ENCODE peak calls at places on chromosome 1, in four cellular contexts. N, L, T and W are unnamed samples.

GRCh38 chr1:246978281-246978680 is 29.6 kb downstream of the ZNF695 start:
- DNase-seq in N (no peak), L (no peak), T (no peak), W (no peak)

GRCh38 chr1:244160455-244161020 is 109.5 kb downstream of the ZBTB18 start:
- DNase-seq in N (no peak), L (no peak), T (no peak), W (no peak)

GRCh38 chr1:209511169-209511568 is 72.3 kb upstream of the CAMK1G start:
- DNase-seq in N (no peak), L (no peak), T (no peak), W (no peak)

GRCh38 chr1:188129856-188130838 is 1301.4 kb downstream of the PLA2G4A start:
- DNase-seq in N (no peak), L (no peak), T (no peak), W (no peak)

GRCh38 chr1:54302951-54303843 is 103.0 kb downstream of the SSBP3 start:
- DNase-seq in N (no peak), L (no peak), T (no peak), W (no peak)

GRCh38 chr1:198173832-198174231 is 17.0 kb downstream of the NEK7 start:
- DNase-seq in N (no peak), L (no peak), T (no peak), W (no peak)

GRCh38 chr1:232622981-232623380 is 7.0 kb downstream of the SIPA1L2 start:
- DNase-seq in N (no peak), L (no peak), T (no peak), W (no peak)

GRCh38 chr1:94396356-94396755 is 21.8 kb upstream of the ABCD3 start:
- DNase-seq in N (no peak), L (no peak), T (no peak), W (no peak)

GRCh38 chr1:152347116-152347728 is 12.6 kb downstream of the FLG2 start:
- DNase-seq in N (peak; percentile 9), L (peak; percentile 50), T (peak; percentile 56), W (peak; percentile 63)

GRCh38 chr1:234551032-234551378 is 59.0 kb downstream of the IRF2BP2 start:
- DNase-seq in N (no peak), L (no peak), T (no peak), W (no peak)

GRCh38 chr1:23557471-23558124 is 1.7 kb downstream of the ID3 start:
- DNase-seq in N (no peak), L (no peak), T (no peak), W (peak; percentile 39)

GRCh38 chr1:210239295-210240155 is 6.9 kb downstream of the SERTAD4 start:
- DNase-seq in N (no peak), L (peak; percentile 16), T (no peak), W (peak; percentile 92)

GRCh38 chr1:227886993-227887696 is 60.6 kb downstream of the WNT9A start:
- DNase-seq in N (no peak), L (no peak), T (no peak), W (peak; percentile 41)

GRCh38 chr1:202586018-202586821 is 124.0 kb downstream of the SYT2 start:
- DNase-seq in N (peak; percentile 40), L (peak; percentile 50), T (no peak), W (peak; percentile 62)

GRCh38 chr1:114208659-114209215 is 55.1 kb upstream of the SYT6 start:
- DNase-seq in N (no peak), L (no peak), T (no peak), W (no peak)

GRCh38 chr1:153553691-153554608 is 4.9 kb upstream of the S100A3 start:
- DNase-seq in N (no peak), L (no peak), T (no peak), W (peak; percentile 42)

GRCh38 chr1:6294080-6294867 is 33.4 kb upstream of the GPR153 start:
- DNase-seq in N (no peak), L (no peak), T (no peak), W (no peak)

GRCh38 chr1:152917794-152918193 is 9.4 kb downstream of the IVL start:
- DNase-seq in N (no peak), L (peak; percentile 30), T (no peak), W (peak; percentile 29)

GRCh38 chr1:175073633-175074032 is 6.0 kb downstream of the TNN start:
- DNase-seq in N (no peak), L (no peak), T (no peak), W (no peak)

GRCh38 chr1:13228343-13228781 is 2.4 kb upstream of the PRAMEF18 start:
- DNase-seq in N (no peak), L (no peak), T (peak; percentile 19), W (no peak)

GRCh38 chr1:175873290-175873689 is 129.9 kb upstream of the TNR start:
- DNase-seq in N (peak; percentile 34), L (no peak), T (no peak), W (no peak)

GRCh38 chr1:183676515-183677189 is 23.5 kb upstream of the APOBEC4 start:
- DNase-seq in N (no peak), L (peak; percentile 54), T (no peak), W (no peak)

GRCh38 chr1:67555487-67556296 is 125.5 kb upstream of the SERBP1 start:
- DNase-seq in N (no peak), L (no peak), T (no peak), W (no peak)

GRCh38 chr1:33349081-33349759 is 28.3 kb upstream of the A3GALT2 start:
- DNase-seq in N (no peak), L (no peak), T (no peak), W (peak; percentile 40)
- TF ChIP-seq MYC in N (no peak), L (no peak), T (no peak), W (no peak)

DNA sequence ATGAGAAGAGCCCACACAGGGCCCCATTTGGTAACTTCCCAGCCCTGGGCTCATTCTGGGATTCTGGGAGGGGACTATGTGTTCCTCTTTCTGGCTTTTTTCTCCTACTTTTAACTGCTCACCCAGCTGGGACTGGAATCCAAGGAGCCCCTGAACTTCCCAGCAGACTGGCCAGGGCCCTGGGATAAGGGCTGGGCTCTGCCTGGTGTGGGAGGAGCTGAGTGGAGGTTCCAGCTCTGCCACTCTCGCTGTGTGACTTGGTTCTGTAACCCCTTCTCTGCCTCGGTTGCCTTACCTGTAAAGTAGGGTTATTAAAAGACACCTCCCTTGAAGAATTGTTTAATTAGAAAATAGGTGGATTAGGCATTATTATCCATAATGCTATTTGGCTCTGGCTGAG is 19.6 kb upstream of the EPB41 start:
- DNase-seq in N (no peak), L (no peak), T (no peak), W (no peak)
- H3K27me3 ChIP-seq in N (no peaks in the 10 kb centered on the region), L (no peaks in the 10 kb centered on the region), T (no peaks in the 10 kb centered on the region), W (no peaks in the 10 kb centered on the region)

GRCh38 chr1:172671591-172671990 is 12.7 kb downstream of the FASLG start:
- DNase-seq in N (no peak), L (no peak), T (no peak), W (no peak)

GRCh38 chr1:172670791-172671190 is 11.9 kb downstream of the FASLG start:
- DNase-seq in N (no peak), L (no peak), T (no peak), W (no peak)

GRCh38 chr1:172668097-172668496 is 9.2 kb downstream of the FASLG start:
- DNase-seq in N (no peak), L (no peak), T (no peak), W (no peak)

GRCh38 chr1:172669011-172669410 is 10.1 kb downstream of the FASLG start:
- DNase-seq in N (no peak), L (no peak), T (no peak), W (no peak)

DNA sequence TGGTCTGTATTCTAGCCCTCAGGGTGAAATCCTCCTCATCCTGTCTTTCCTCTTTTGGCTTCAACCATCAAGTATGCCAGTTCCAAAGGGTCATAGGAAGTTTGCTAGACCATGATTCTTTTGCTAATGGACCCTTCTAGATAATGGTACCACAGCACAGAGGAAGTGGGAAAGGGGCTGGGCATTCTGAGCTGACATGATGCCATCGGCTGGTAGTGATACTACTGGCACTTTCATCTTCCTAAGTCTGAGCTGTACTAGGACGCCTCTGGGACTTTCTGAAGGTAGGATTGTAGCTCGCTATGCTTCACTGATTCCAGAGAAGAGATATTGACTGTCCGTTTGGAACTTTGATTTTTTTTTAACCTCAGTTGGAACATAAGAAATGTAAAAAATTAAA is 11.4 kb downstream of the FASLG start:
- DNase-seq in N (no peak), L (no peak), T (no peak), W (no peak)
- TF ChIP-seq MYC in N (no peak), L (no peak), T (no peak), W (no peak)

DNA sequence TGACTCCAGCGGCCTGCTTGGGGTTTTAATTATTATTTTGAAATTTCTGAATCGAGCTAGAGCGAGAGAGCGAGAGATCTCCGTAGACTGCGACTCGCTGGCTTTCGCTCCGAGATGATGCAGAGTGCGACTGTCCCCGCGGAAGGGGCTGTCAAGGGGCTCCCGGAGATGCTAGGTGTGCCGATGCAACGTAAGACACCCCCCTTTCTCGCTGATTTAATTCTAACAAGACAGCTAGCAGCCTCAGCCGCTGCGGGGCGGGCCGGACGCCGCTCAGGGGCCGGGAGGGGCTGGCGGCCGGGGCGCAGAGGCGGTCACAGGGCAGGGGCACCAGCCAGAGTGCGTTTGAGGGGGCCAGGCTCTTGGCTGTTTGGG is 339 bp downstream of the LHX4 start:
- DNase-seq in N (no peak), L (no peak), T (peak; percentile 46), W (no peak)
- H3K27me3 ChIP-seq in N (peaks cover 37% of the 10 kb centered on the region), L (peaks cover 18% of the 10 kb centered on the region), T (peaks cover 76% of the 10 kb centered on the region), W (peaks cover 92% of the 10 kb centered on the region)

GRCh38 chr1:162003825-162004205 is 19.9 kb downstream of the OLFML2B start:
- DNase-seq in N (no peak), L (no peak), T (no peak), W (peak; percentile 33)
- TF ChIP-seq MYC in N (no peak), L (no peak), T (no peak), W (no peak)

GRCh38 chr1:57421366-57421765 is 2.5 kb downstream of the DAB1 start:
- DNase-seq in N (no peak), L (no peak), T (no peak), W (no peak)
- H3K27me3 ChIP-seq in N (peaks cover 13% of the 10 kb centered on the region), L (peaks cover 9% of the 10 kb centered on the region), T (peaks cover 26% of the 10 kb centered on the region), W (peaks cover 38% of the 10 kb centered on the region)

DNA sequence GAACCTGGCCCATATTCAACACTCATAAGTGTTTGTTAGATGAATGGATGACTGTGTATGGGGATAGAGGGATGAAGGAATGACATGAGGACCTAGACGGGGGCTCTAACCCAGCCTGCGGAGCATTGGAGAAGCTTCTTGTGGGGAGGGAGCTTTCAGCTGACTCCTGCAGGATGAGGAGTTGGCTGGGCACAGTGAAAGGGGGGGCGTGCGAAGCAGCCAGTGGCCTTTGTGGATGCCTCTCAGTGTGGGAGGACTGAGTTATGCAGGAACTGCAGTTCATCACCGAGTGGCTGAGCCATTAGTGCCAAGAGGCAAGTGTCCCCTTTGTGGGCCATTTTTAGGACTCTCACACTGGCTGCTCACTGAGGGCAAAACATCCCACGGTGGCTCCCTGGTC is 1.2 kb upstream of the EXTL1 start:
- DNase-seq in N (no peak), L (no peak), T (no peak), W (no peak)
- TF ChIP-seq MYC in N (no peak), L (no peak), T (no peak), W (no peak)

GRCh38 chr1:90725961-90726715 is 9.0 kb upstream of the BARHL2 start:
- DNase-seq in N (no peak), L (no peak), T (no peak), W (no peak)
- H3K27me3 ChIP-seq in N (peaks cover 35% of the 10 kb centered on the region), L (peaks cover 4% of the 10 kb centered on the region), T (no peaks in the 10 kb centered on the region), W (peaks cover 87% of the 10 kb centered on the region)

GRCh38 chr1:161082996-161083742 is 6.2 kb downstream of the NECTIN4 start:
- DNase-seq in N (no peak), L (peak; percentile 76), T (peak; percentile 77), W (no peak)
- TF ChIP-seq MYC in N (no peak), L (no peak), T (no peak), W (no peak)

GRCh38 chr1:39782103-39782502 is 6.6 kb downstream of the BMP8B start:
- DNase-seq in N (no peak), L (no peak), T (no peak), W (no peak)
- H3K27me3 ChIP-seq in N (no peaks in the 10 kb centered on the region), L (no peaks in the 10 kb centered on the region), T (peaks cover 54% of the 10 kb centered on the region), W (peaks cover 3% of the 10 kb centered on the region)